ENCODE peak calls at places on chromosomes 16 and 17, in nine cellular contexts. U is psoas muscle; P is HS-27A; H is foreskin keratinocyte; O is anterior cingulate cortex; Y is activated CD8-positive, alpha-beta T cell treated with anti-CD3 and anti-CD28 coated beads, Interleukin-2, amount 10 ng/mL, durations not matched to agents 7 days and 5 days; Z is globus pallidus; T is astrocyte of the spinal cord; M is NCI-H2081. B is an unnamed sample.

GRCh38 chr16:65538945-65539344 is 417.1 kb upstream of the CDH11 start:
- DNase-seq in U (no peak), P (no peak), H (no peak), O (no peak), Y (no peak), Z (no peak), T (peak), M (no peak), B (no peak)

GRCh38 chr17:79654350-79654959 is 43.6 kb upstream of the RBFOX3 start:
- DNase-seq in U (no peak), P (no peak), H (no peak), O (no peak), Y (no peak), Z (no peak), T (no peak), M (no peak), B (no peak)

GRCh38 chr17:77571562-77571981 is 386.9 kb upstream of the TNRC6C start:
- DNase-seq in U (no peak), P (no peak), H (no peak), O (no peak), Y (peak), Z (no peak), T (no peak), M (no peak), B (no peak)

GRCh38 chr17:42706732-42707131 is 24.4 kb downstream of the CNTNAP1 start:
- DNase-seq in U (no peak), P (no peak), H (no peak), O (no peak), Y (peak), Z (no peak), T (no peak), M (no peak), B (no peak)

GRCh38 chr16:3998793-3999478 is 117.3 kb downstream of the ADCY9 start:
- DNase-seq in U (peak), P (no peak), H (no peak), O (no peak), Y (no peak), Z (no peak), T (no peak), M (no peak), B (peak)

GRCh38 chr17:7883781-7884386 is 4.7 kb upstream of the CHD3 start:
- DNase-seq in U (no peak), P (no peak), H (no peak), O (no peak), Y (peak), Z (no peak), T (peak), M (no peak), B (peak)

GRCh38 chr16:66913081-66913480 is 5.6 kb downstream of the CDH16 start:
- DNase-seq in U (no peak), P (no peak), H (no peak), O (no peak), Y (no peak), Z (no peak), T (no peak), M (no peak), B (no peak)

GRCh38 chr17:48068491-48068961 is 20.4 kb downstream of the NFE2L1 start:
- DNase-seq in U (no peak), P (no peak), H (no peak), O (no peak), Y (no peak), Z (no peak), T (peak), M (no peak), B (no peak)

GRCh38 chr17:2853111-2853721 is 57.0 kb downstream of the RAP1GAP2 start:
- DNase-seq in U (peak), P (no peak), H (no peak), O (no peak), Y (peak), Z (no peak), T (no peak), M (no peak), B (peak)

GRCh38 chr17:2797226-2797625 is 988 bp downstream of the RAP1GAP2 start:
- DNase-seq in U (no peak), P (no peak), H (no peak), O (no peak), Y (no peak), Z (no peak), T (no peak), M (no peak), B (no peak)

GRCh38 chr17:62572488-62573469 is 54.7 kb upstream of the MRC2 start:
- DNase-seq in U (no peak), P (no peak), H (no peak), O (no peak), Y (no peak), Z (no peak), T (peak), M (no peak), B (no peak)

GRCh38 chr16:30949655-30950515 is 1.0 kb downstream of the ORAI3 start:
- DNase-seq in U (peak), P (no peak), H (peak), O (no peak), Y (peak), Z (no peak), T (peak), M (no peak), B (peak)

GRCh38 chr17:47315451-47316266 is 8.1 kb upstream of the EFCAB13 start:
- DNase-seq in U (no peak), P (peak), H (peak), O (no peak), Y (peak), Z (peak), T (peak), M (peak), B (peak)